ENCODE peak calls at places on chromosomes 3 and 15, in six cellular contexts. X is spleen; F is HuH-7.5; O is stimulated activated CD8-positive, alpha-beta memory T cell treated with anti-CD3 and anti-CD28 coated beads, Interleukin-2, amount 100 ng/mL, for 1 hour; C is activated CD8-positive, alpha-beta memory T cell treated with anti-CD3 and anti-CD28 coated beads, Interleukin-2, amount 50 U/mL, for 48 hours; Z is T-helper 9 cell. W is an unnamed sample.

GRCh38 chr15:53384417-53384816 is 375.0 kb downstream of the WDR72 start:
- DNase-seq in X (no peak), F (no peak), O (no peak), C (no peak), Z (no peak), W (no peak)

GRCh38 chr3:69005071-69005816 is 8.2 kb downstream of the EOGT start:
- DNase-seq in X (no peak), F (no peak), O (no peak), C (no peak), Z (no peak), W (no peak)

GRCh38 chr15:94242257-94242656 is 10.9 kb downstream of the MCTP2 start:
- DNase-seq in X (no peak), F (no peak), O (no peak), C (no peak), Z (no peak), W (no peak)

GRCh38 chr15:46293550-46293949 is 658.7 kb downstream of the SQOR start:
- DNase-seq in X (no peak), F (no peak), O (no peak), C (no peak), Z (no peak), W (no peak)

GRCh38 chr3:23648326-23648964 is 157.3 kb upstream of the UBE2E1 start:
- DNase-seq in X (no peak), F (no peak), O (no peak), C (no peak), Z (no peak), W (no peak)

GRCh38 chr15:60973637-60974415 is 255.3 kb downstream of the RORA start:
- DNase-seq in X (no peak), F (no peak), O (no peak), C (no peak), Z (no peak), W (no peak)

GRCh38 chr3:29318251-29318650 is 37.4 kb downstream of the RBMS3 start:
- DNase-seq in X (no peak), F (no peak), O (no peak), C (no peak), Z (no peak), W (no peak)

GRCh38 chr15:74776851-74777768 is 4.8 kb upstream of the CSK start:
- DNase-seq in X (peak), F (no peak), O (no peak), C (peak), Z (peak), W (peak)

GRCh38 chr3:105867690-105868449 is 942 bp downstream of the CBLB start:
- DNase-seq in X (no peak), F (peak), O (no peak), C (no peak), Z (no peak), W (no peak)

GRCh38 chr15:33021806-33022389 is 172.6 kb downstream of the FMN1 start:
- DNase-seq in X (no peak), F (peak), O (no peak), C (no peak), Z (no peak), W (no peak)

GRCh38 chr3:70871909-70872656 is 559.6 kb upstream of the MDFIC2 start:
- DNase-seq in X (no peak), F (no peak), O (no peak), C (no peak), Z (no peak), W (no peak)

GRCh38 chr3:49930241-49930690 is 655 bp upstream of the MON1A start:
- DNase-seq in X (no peak), F (no peak), O (no peak), C (no peak), Z (no peak), W (no peak)

GRCh38 chr3:59143447-59143846 is 93.6 kb upstream of the CFAP20DC start:
- DNase-seq in X (no peak), F (no peak), O (no peak), C (no peak), Z (no peak), W (no peak)

GRCh38 chr3:190608850-190609589 is 95.1 kb downstream of the IL1RAP start:
- DNase-seq in X (no peak), F (no peak), O (no peak), C (no peak), Z (no peak), W (no peak)

GRCh38 chr15:95162967-95163531 is 931.7 kb downstream of the MCTP2 start:
- DNase-seq in X (no peak), F (no peak), O (no peak), C (no peak), Z (no peak), W (no peak)

GRCh38 chr15:71103102-71103676 is 12.1 kb upstream of the THSD4 start:
- DNase-seq in X (no peak), F (no peak), O (no peak), C (no peak), Z (no peak), W (no peak)

GRCh38 chr15:57158589-57158988 is 217.7 kb upstream of the CGNL1 start:
- DNase-seq in X (no peak), F (no peak), O (no peak), C (no peak), Z (no peak), W (no peak)

GRCh38 chr3:136984837-136985236 is 27.1 kb downstream of the IL20RB start:
- DNase-seq in X (no peak), F (no peak), O (no peak), C (no peak), Z (no peak), W (no peak)

GRCh38 chr3:52982839-52983238 is 63.0 kb downstream of the SFMBT1 start:
- DNase-seq in X (no peak), F (no peak), O (no peak), C (no peak), Z (no peak), W (no peak)

GRCh38 chr15:59245583-59245982 is 38.9 kb downstream of the LDHAL6B start:
- DNase-seq in X (no peak), F (no peak), O (no peak), C (no peak), Z (no peak), W (no peak)

GRCh38 chr3:3177861-3178497 is 1.5 kb downstream of the CRBN start:
- DNase-seq in X (no peak), F (no peak), O (no peak), C (no peak), Z (no peak), W (no peak)

GRCh38 chr3:45790611-45791010 is 5.7 kb downstream of the SLC6A20 start:
- DNase-seq in X (no peak), F (no peak), O (no peak), C (no peak), Z (no peak), W (no peak)

GRCh38 chr15:70399204-70399603 is 301.5 kb upstream of the TLE3 start:
- DNase-seq in X (no peak), F (no peak), O (no peak), C (no peak), Z (no peak), W (no peak)

GRCh38 chr3:115423170-115423569 is 200.1 kb upstream of the GAP43 start:
- DNase-seq in X (no peak), F (no peak), O (no peak), C (no peak), Z (no peak), W (no peak)

GRCh38 chr3:77460326-77460725 is 420.4 kb downstream of the ROBO2 start:
- DNase-seq in X (no peak), F (no peak), O (no peak), C (no peak), Z (no peak), W (no peak)

GRCh38 chr3:177195242-177195940 is 1.9 kb downstream of the TBL1XR1 start:
- DNase-seq in X (no peak), F (no peak), O (no peak), C (peak), Z (no peak), W (no peak)

GRCh38 chr3:184604039-184604955 is 42.7 kb downstream of the EPHB3 start:
- DNase-seq in X (no peak), F (peak), O (no peak), C (no peak), Z (no peak), W (no peak)

GRCh38 chr3:126926684-126927404 is 56.1 kb upstream of the PLXNA1 start:
- DNase-seq in X (peak), F (no peak), O (no peak), C (no peak), Z (no peak), W (no peak)

GRCh38 chr15:45185069-45185779 is 2.5 kb downstream of the SHF start:
- DNase-seq in X (no peak), F (no peak), O (no peak), C (no peak), Z (no peak), W (no peak)

W was measured in effector CD4-positive, alpha-beta T cell.